ENCODE peak calls at places on chromosomes 11 and 22, in five cellular contexts. S, E, X, N and Q are unnamed samples.

GRCh38 chr11:17864478-17864941 is 129.9 kb downstream of the KCNC1 start:
- DNase-seq in E (no peak), X (no peak), N (peak), S (no peak), Q (no peak)

GRCh38 chr11:73143126-73143838 is 1.2 kb upstream of the FCHSD2 start:
- DNase-seq in E (no peak), N (no peak), X (no peak), S (peak), Q (peak)

GRCh38 chr11:15918674-15919073 is 437.7 kb downstream of the SOX6 start:
- DNase-seq in S (no peak), N (no peak), X (no peak), E (no peak), Q (no peak)

GRCh38 chr22:32810241-32811133 is 9.0 kb downstream of the TIMP3 start:
- DNase-seq in E (no peak), N (peak), S (peak), X (no peak), Q (no peak)

GRCh38 chr22:44583076-44583760 is 85.2 kb upstream of the RTL6 start:
- DNase-seq in E (no peak), N (peak), S (peak), X (no peak), Q (no peak)

GRCh38 chr11:122180435-122180834 is 64.4 kb upstream of the BLID start:
- DNase-seq in X (no peak), E (no peak), S (peak), N (no peak), Q (peak)

GRCh38 chr11:31437742-31438435 is 68.2 kb downstream of the DNAJC24 start:
- DNase-seq in N (no peak), S (peak), X (no peak), E (no peak), Q (peak)

GRCh38 chr11:70547821-70548670 is 149.7 kb downstream of the CTTN start:
- DNase-seq in E (no peak), N (no peak), X (no peak), S (no peak), Q (no peak)

GRCh38 chr22:19779685-19780268 is 19.2 kb downstream of the TBX1 start:
- DNase-seq in S (peak), X (no peak), N (no peak), E (no peak), Q (no peak)

GRCh38 chr11:61707574-61707973 is 27.4 kb downstream of the DAGLA start:
- DNase-seq in E (no peak), S (no peak), N (no peak), X (no peak), Q (no peak)

GRCh38 chr11:115197433-115197832 is 306.8 kb downstream of the CADM1 start:
- DNase-seq in S (peak), X (no peak), N (no peak), E (no peak), Q (no peak)

GRCh38 chr11:19561011-19561410 is 151.6 kb upstream of the NAV2 start:
- DNase-seq in X (no peak), S (peak), E (no peak), N (no peak), Q (no peak)

GRCh38 chr22:20966883-20967696 is at the start of gene AIFM3:
- DNase-seq in S (no peak), N (no peak), E (no peak), X (no peak), Q (no peak)

GRCh38 chr22:28855355-28856094 is 27.8 kb upstream of the ZNRF3 start:
- DNase-seq in N (peak), X (no peak), S (peak), E (peak), Q (peak)

GRCh38 chr11:122633219-122633829 is 22.2 kb upstream of the UBASH3B start:
- DNase-seq in E (peak), X (no peak), S (peak), N (peak), Q (peak)

GRCh38 chr11:9573775-9574555 is 495 bp downstream of the WEE1 start:
- DNase-seq in S (no peak), X (no peak), N (no peak), E (no peak), Q (no peak)

DNA sequence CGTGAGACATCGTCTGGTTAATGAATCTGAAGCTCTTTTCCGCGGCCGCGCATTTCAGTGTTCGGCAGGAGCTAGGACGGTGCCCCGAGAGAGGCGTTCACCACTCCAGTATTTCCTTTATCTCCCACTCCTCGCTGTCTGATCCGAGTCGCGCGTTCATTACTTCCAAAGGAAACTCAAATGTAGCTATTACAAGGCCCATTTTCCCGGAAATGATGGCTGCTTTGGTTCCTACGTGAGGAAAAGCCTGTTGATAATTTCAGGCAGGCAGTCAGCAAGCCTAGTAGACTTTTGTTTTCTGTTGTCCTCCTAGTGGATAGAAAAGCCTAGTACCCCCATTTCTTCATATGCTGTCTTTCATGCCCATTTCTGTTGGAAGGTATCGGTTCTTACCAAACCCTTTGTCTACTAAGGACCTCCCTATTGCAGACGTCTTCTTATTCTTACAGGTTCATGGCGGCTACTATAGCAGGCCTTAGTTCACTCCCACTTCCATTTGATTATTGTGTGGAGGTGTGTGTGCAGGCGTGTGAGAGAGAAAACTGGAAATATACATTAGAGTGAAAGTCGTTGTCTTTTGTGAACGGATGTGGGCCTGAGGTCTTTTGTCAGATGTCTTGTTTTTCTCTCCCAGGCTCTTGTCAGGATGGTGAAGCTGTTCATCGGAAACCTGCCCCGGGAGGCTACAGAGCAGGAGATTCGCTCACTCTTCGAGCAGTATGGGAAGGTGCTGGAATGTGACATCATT is 737 bp downstream of the RBM4 start:
- DNase-seq in N (no peak), S (peak), E (no peak), X (no peak), Q (peak)
- H2AK5ac ChIP-seq in N (no peak), S (peak), E (no peak), X (peak), Q (peak)

GRCh38 chr11:32935462-32936029 is 42.9 kb downstream of the QSER1 start:
- DNase-seq in N (no peak), S (no peak), X (no peak), E (no peak), Q (no peak)

GRCh38 chr11:32939866-32940265 is 47.3 kb downstream of the QSER1 start:
- DNase-seq in S (no peak), E (no peak), N (no peak), X (no peak), Q (no peak)

GRCh38 chr11:32939046-32939445 is 46.4 kb downstream of the QSER1 start:
- DNase-seq in N (no peak), S (no peak), E (no peak), X (no peak), Q (peak)

GRCh38 chr11:32940865-32941264 is 48.3 kb downstream of the QSER1 start:
- DNase-seq in N (no peak), E (no peak), X (no peak), S (no peak), Q (no peak)
- H2AK5ac ChIP-seq in N (no peak), E (no peak), X (no peak), S (no peak), Q (no peak)

GRCh38 chr11:62858201-62858600 is 18.8 kb upstream of the WDR74 start:
- DNase-seq in N (no peak), S (no peak), X (no peak), E (no peak), Q (no peak)
- H2AK5ac ChIP-seq in N (no peak), S (no peak), X (peak), E (no peak), Q (no peak)

GRCh38 chr22:38755911-38756532 is at the start of gene SUN2:
- DNase-seq in E (peak), X (no peak), N (peak), S (peak), Q (peak)
- H2AK5ac ChIP-seq in E (peak), X (no peak), N (no peak), S (peak), Q (no peak)